ENCODE peak calls at places on chromosomes 7 and 10, in eight cellular contexts. E is NB4, A is transverse colon, O is endothelial cell of umbilical vein, W is stomach, G is breast epithelium, X is spleen, Y is ovary. F is an unnamed sample.

GRCh38 chr10:21953585-21954057 is 49.9 kb downstream of the DNAJC1 start:
- DNase-seq in W (no peak), X (no peak), Y (no peak), A (no peak), G (no peak), E (peak; percentile 46), O (peak; percentile 70), F (no peak)

GRCh38 chr10:103820101-103821062 is 35.0 kb downstream of the SH3PXD2A start:
- DNase-seq in O (peak; percentile 57), Y (peak; percentile 80), W (peak; percentile 61), E (no peak), A (peak; percentile 56), X (peak; percentile 77), G (peak; percentile 59), F (peak; percentile 93)

GRCh38 chr10:23994459-23995046 is 214.4 kb upstream of the KIAA1217 start:
- DNase-seq in X (no peak), Y (peak; percentile 66), O (peak; percentile 4), A (peak; percentile 52), G (peak; percentile 67), E (peak; percentile 45), W (peak; percentile 74), F (peak; percentile 55)

GRCh38 chr7:148480479-148481146 is 110.0 kb upstream of the C7orf33 start:
- DNase-seq in A (no peak), X (no peak), Y (no peak), O (no peak), W (no peak), E (no peak), G (no peak), F (no peak)

GRCh38 chr7:36827914-36828313 is 103.6 kb upstream of the AOAH start:
- DNase-seq in W (no peak), G (no peak), O (no peak), A (no peak), Y (no peak), E (peak; percentile 17), X (no peak), F (no peak)

GRCh38 chr10:17450024-17450423 is 4.4 kb downstream of the ST8SIA6 start:
- DNase-seq in Y (no peak), E (no peak), O (no peak), W (no peak), G (no peak), X (no peak), A (no peak), F (no peak)

GRCh38 chr7:584122-584465 is 64.4 kb upstream of the PDGFA start:
- DNase-seq in G (no peak), O (no peak), Y (no peak), X (peak; percentile 91), W (peak; percentile 39), A (peak; percentile 44), E (no peak), F (peak; percentile 31)

GRCh38 chr7:94286111-94286510 is 108.6 kb upstream of the COL1A2 start:
- DNase-seq in W (no peak), O (peak; percentile 32), X (no peak), E (no peak), A (no peak), G (no peak), Y (no peak), F (no peak)

GRCh38 chr7:102874966-102875365 is 37.8 kb upstream of the LRRC17 start:
- DNase-seq in A (no peak), W (no peak), G (no peak), O (no peak), E (no peak), Y (no peak), X (no peak), F (no peak)

GRCh38 chr7:155795401-155795800 is 16.9 kb downstream of the SHH start:
- DNase-seq in Y (no peak), A (no peak), O (no peak), W (no peak), E (no peak), X (peak; percentile 63), G (no peak), F (no peak)

GRCh38 chr7:50869108-50869716 is 86.5 kb upstream of the GRB10 start:
- DNase-seq in X (no peak), E (no peak), A (no peak), G (no peak), Y (peak; percentile 33), O (peak; percentile 47), W (no peak), F (no peak)

GRCh38 chr10:126393076-126393475 is 4.8 kb upstream of the ADAM12 start:
- DNase-seq in O (no peak), G (no peak), X (no peak), Y (no peak), W (no peak), A (no peak), E (no peak), F (no peak)

GRCh38 chr10:131207176-131207575 is 104.3 kb downstream of the TCERG1L start:
- DNase-seq in Y (no peak), E (no peak), G (peak; percentile 41), W (peak; percentile 10), O (no peak), X (peak; percentile 44), A (no peak), F (peak; percentile 39)

DNA sequence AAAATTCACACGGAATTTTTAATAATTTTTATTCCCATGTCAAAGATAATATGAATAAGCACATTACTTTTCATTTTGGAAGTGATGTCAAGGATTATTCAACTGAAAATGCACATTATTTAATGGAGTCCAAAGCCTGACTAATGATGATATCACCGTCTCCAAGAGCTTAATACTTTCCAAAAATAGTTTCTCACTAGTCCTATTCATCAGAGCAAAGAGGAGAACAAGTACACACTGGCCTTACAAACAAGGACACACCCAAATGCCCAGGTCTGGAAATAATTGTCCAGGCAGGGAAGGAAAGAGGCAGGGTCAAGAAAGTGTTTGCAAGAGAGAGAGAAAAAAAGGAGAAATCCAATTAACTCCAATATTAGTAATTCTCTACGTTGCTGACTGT is 216.8 kb upstream of the CCDC6 start:
- DNase-seq in W (no peak), A (no peak), E (no peak), Y (no peak), X (no peak), O (peak; percentile 39), G (no peak), F (no peak)
- H3K4me3 ChIP-seq in W (no peak overlapping the region), A (no peak overlapping the region), E (no peak overlapping the region), Y (no peak overlapping the region), X (no peak overlapping the region), O (no peak overlapping the region), G (no peak overlapping the region), F (no peak overlapping the region)

GRCh38 chr7:129947701-129948100 is 5.1 kb downstream of the UBE2H start:
- DNase-seq in A (no peak), Y (peak; percentile 23), E (no peak), W (no peak), G (no peak), X (no peak), O (no peak), F (peak; percentile 61)

GRCh38 chr7:129948338-129948737 is 4.4 kb downstream of the UBE2H start:
- DNase-seq in X (no peak), G (no peak), W (no peak), E (no peak), Y (no peak), O (no peak), A (no peak), F (no peak)

GRCh38 chr7:129950191-129950940 is 2.4 kb downstream of the UBE2H start:
- DNase-seq in G (no peak), E (no peak), Y (no peak), O (peak; percentile 52), A (no peak), W (no peak), X (no peak), F (peak; percentile 14)

GRCh38 chr7:129948877-129949291 is 3.9 kb downstream of the UBE2H start:
- DNase-seq in E (peak; percentile 28), X (peak; percentile 96), W (peak; percentile 93), O (peak; percentile 98), A (peak; percentile 92), G (peak; percentile 93), Y (peak; percentile 89), F (peak; percentile 97)

GRCh38 chr7:129949292-129950133 is 3.2 kb downstream of the UBE2H start:
- DNase-seq in W (no peak), Y (peak; percentile 43), G (no peak), O (peak; percentile 82), X (no peak), A (peak; percentile 32), E (peak; percentile 27), F (peak; percentile 37)
- TF ChIP-seq POLR2A in W (no peak), Y (peak; percentile 15), G (peak; percentile 50), O (no peak), X (no peak), A (no peak), E (no peak), F (no peak)

GRCh38 chr7:88546808-88547207 is 212.7 kb upstream of the ZNF804B start:
- DNase-seq in G (no peak), A (no peak), Y (no peak), X (no peak), W (no peak), E (peak; percentile 56), O (peak; percentile 68), F (no peak)
- TF ChIP-seq CTCF in G (no peak), A (no peak), Y (no peak), X (peak; percentile 15), W (peak; percentile 36), E (peak; percentile 49), O (peak; percentile 64), F (no peak)

GRCh38 chr7:27150568-27151340 is 1.6 kb downstream of the HOXA3 start:
- DNase-seq in O (peak; percentile 91), E (peak; percentile 90), W (peak; percentile 60), G (peak; percentile 73), Y (peak; percentile 62), A (peak; percentile 86), X (peak; percentile 93), F (peak; percentile 96)

GRCh38 chr7:27149817-27150567 is 2.4 kb downstream of the HOXA3 start:
- DNase-seq in W (no peak), O (no peak), G (peak; percentile 50), A (peak; percentile 40), Y (no peak), E (no peak), X (peak; percentile 59), F (peak; percentile 86)

GRCh38 chr7:27147211-27148030 is at the start of gene HOXA6:
- DNase-seq in X (peak; percentile 80), G (peak; percentile 75), A (peak; percentile 81), W (peak; percentile 53), Y (no peak), E (no peak), O (peak; percentile 76), F (peak; percentile 74)

GRCh38 chr7:27148031-27148775 is 629 bp upstream of the HOXA6 start:
- DNase-seq in X (peak; percentile 68), G (peak; percentile 41), O (peak; percentile 76), Y (no peak), E (peak; percentile 40), A (peak; percentile 77), W (no peak), F (peak; percentile 33)

DNA sequence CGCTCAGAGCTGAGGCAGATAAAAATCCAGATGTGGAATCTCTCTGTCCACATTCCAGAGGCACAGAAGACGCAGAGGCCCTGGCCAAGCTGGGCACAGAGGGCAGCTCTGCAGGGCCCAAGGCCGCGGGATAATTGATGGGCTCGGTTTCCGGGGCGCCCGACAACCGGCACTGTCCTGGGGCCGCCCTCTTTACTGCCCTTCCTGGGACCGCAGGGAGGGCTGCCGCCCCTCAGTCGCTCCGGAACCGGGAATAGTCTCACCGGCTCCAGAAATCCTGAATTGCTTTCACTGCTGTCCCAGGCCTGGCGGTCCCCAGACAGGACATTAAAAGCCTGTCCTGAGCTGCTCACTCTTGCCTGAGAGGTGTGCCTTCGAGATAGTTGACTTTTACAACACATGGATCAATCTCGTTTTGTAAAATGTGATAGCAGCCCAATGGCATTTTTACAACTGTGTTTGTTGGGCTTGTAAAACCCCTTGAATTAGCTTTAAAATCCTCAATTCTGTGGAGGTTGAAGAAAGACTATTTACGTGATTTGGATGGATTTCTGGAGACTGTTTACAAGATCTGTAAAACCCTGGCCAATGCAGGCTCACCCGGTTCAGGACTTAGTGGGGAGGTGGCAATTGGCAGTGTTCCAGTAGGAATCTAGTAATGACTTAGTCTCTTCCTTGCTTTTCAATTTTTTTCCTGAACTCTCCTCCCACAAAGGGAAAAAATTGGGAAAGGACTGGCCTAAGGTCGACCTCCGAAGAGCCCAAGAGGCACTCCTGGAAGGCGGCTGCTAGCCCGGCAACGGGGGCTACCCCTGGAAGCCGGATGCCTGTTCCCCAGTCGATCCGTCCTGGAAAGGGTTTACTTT is 1.4 kb upstream of the HOXA6 start:
- DNase-seq in X (peak; percentile 74), E (no peak), A (peak; percentile 57), G (peak; percentile 42), W (no peak), O (peak; percentile 74), Y (no peak), F (no peak)
- H3K4me3 ChIP-seq in X (no peak overlapping the region), E (no peak overlapping the region), A (peak overlapping the region; percentile 73), G (peak overlapping the region; percentile 80), W (peak overlapping the region; percentile 55), O (peak overlapping the region; percentile 54), Y (peak overlapping the region; percentile 74), F (peak overlapping the region; percentile 13)